ENCODE peak calls at places on chromosomes 2 and 18, in four cellular contexts. L is HAP-1; E is stimulated activated CD4-positive, alpha-beta T cell treated with anti-CD3 and anti-CD28 coated beads, Interleukin-12 subunit alpha, Interleukin-12 subunit beta, amount 100 ng/mL, for 4 hours; I is BJ. X is an unnamed sample.

GRCh38 chr2:65227035-65227470 is 578 bp upstream of the ACTR2 start:
- DNase-seq in I (no peak), E (no peak), L (peak), X (no peak)

GRCh38 chr18:25737710-25738251 is 352.6 kb downstream of the SS18 start:
- DNase-seq in E (no peak), L (no peak), I (peak), X (peak)

GRCh38 chr2:239674101-239674980 is 273.5 kb upstream of the HDAC4 start:
- DNase-seq in E (no peak), I (no peak), L (no peak), X (no peak)

GRCh38 chr2:42314892-42315468 is 46.0 kb downstream of the COX7A2L start:
- DNase-seq in I (peak), L (no peak), E (no peak), X (no peak)

GRCh38 chr2:239948100-239948881 is 76.9 kb downstream of the NDUFA10 start:
- DNase-seq in E (no peak), L (no peak), I (no peak), X (no peak)

GRCh38 chr2:1455466-1455865 is 42.2 kb downstream of the TPO start:
- DNase-seq in L (no peak), E (no peak), I (peak), X (no peak)

GRCh38 chr2:60987041-60987440 is 30.5 kb upstream of the PEX13 start:
- DNase-seq in L (no peak), E (no peak), I (no peak), X (no peak)

GRCh38 chr18:22345733-22346132 is 72.0 kb downstream of the CTAGE1 start:
- DNase-seq in L (no peak), E (no peak), I (no peak), X (no peak)

GRCh38 chr18:631560-631959 is 25.9 kb upstream of the TYMS start:
- DNase-seq in E (no peak), L (no peak), I (no peak), X (no peak)

GRCh38 chr2:26144031-26144430 is 28.9 kb upstream of the GAREM2 start:
- DNase-seq in L (no peak), I (no peak), E (no peak), X (no peak)